ENCODE peak calls at places on chromosomes 11 and 22, in four cellular contexts. One of them, this sample, is unnamed.

GRCh38 chr11:69481393-69481844 is at the start of gene LINC01488:
- DNase-seq in PC-9: no peak
- DNase-seq in pancreas: peak; percentile 31
- DNase-seq in cardiac fibroblast: no peak
- DNase-seq in this sample: no peak

GRCh38 chr11:64852804-64853520 is 8.5 kb upstream of the CDC42BPG start:
- DNase-seq in PC-9: no peak
- DNase-seq in pancreas: no peak
- DNase-seq in cardiac fibroblast: no peak
- DNase-seq in this sample: no peak

GRCh38 chr11:125364085-125364822 is 131.8 kb downstream of the FEZ1 start:
- DNase-seq in PC-9: no peak
- DNase-seq in pancreas: no peak
- DNase-seq in cardiac fibroblast: peak; percentile 29
- DNase-seq in this sample: no peak

GRCh38 chr11:1674194-1674878 is 22.7 kb upstream of the KRTAP5-6 start:
- DNase-seq in PC-9: no peak
- DNase-seq in pancreas: no peak
- DNase-seq in cardiac fibroblast: no peak
- DNase-seq in this sample: no peak

GRCh38 chr11:95863486-95864140 is 60.3 kb downstream of the MTMR2 start:
- DNase-seq in PC-9: no peak
- DNase-seq in pancreas: no peak
- DNase-seq in cardiac fibroblast: peak; percentile 62
- DNase-seq in this sample: no peak

GRCh38 chr11:132126973-132127900 is 756.8 kb downstream of the NTM start:
- DNase-seq in PC-9: no peak
- DNase-seq in pancreas: no peak
- DNase-seq in cardiac fibroblast: peak; percentile 94
- DNase-seq in this sample: peak; percentile 2

GRCh38 chr11:70482529-70482917 is 84.2 kb downstream of the CTTN start:
- DNase-seq in PC-9: no peak
- DNase-seq in pancreas: no peak
- DNase-seq in cardiac fibroblast: peak; percentile 47
- DNase-seq in this sample: no peak

GRCh38 chr22:38733329-38734202 is 22.2 kb downstream of the SUN2 start:
- DNase-seq in PC-9: no peak
- DNase-seq in pancreas: peak; percentile 73
- DNase-seq in cardiac fibroblast: peak; percentile 32
- DNase-seq in this sample: peak; percentile 74

GRCh38 chr11:84969103-84969502 is 658.0 kb downstream of the DLG2 start:
- DNase-seq in PC-9: no peak
- DNase-seq in pancreas: no peak
- DNase-seq in cardiac fibroblast: peak; percentile 0
- DNase-seq in this sample: no peak

GRCh38 chr22:44638966-44639739 is 62.9 kb upstream of the PRR5 start:
- DNase-seq in PC-9: no peak
- DNase-seq in pancreas: no peak
- DNase-seq in cardiac fibroblast: peak; percentile 48
- DNase-seq in this sample: no peak

GRCh38 chr11:94845622-94846021 is 77.5 kb downstream of the AMOTL1 start:
- DNase-seq in PC-9: no peak
- DNase-seq in pancreas: no peak
- DNase-seq in cardiac fibroblast: peak; percentile 37
- DNase-seq in this sample: no peak

GRCh38 chr11:15650105-15650938 is 535.6 kb downstream of the INSC start:
- DNase-seq in PC-9: peak; percentile 77
- DNase-seq in pancreas: peak; percentile 99
- DNase-seq in cardiac fibroblast: peak; percentile 96
- DNase-seq in this sample: peak; percentile 92

GRCh38 chr22:43060213-43060612 is 29.0 kb downstream of the TTLL1 start:
- DNase-seq in PC-9: no peak
- DNase-seq in pancreas: peak; percentile 80
- DNase-seq in cardiac fibroblast: peak; percentile 14
- DNase-seq in this sample: peak; percentile 42

GRCh38 chr11:2788751-2789140 is 89.0 kb upstream of the KCNQ1OT1 start:
- DNase-seq in PC-9: no peak
- DNase-seq in pancreas: peak; percentile 45
- DNase-seq in cardiac fibroblast: no peak
- DNase-seq in this sample: no peak

GRCh38 chr11:103035656-103036434 is 56.1 kb downstream of the DCUN1D5 start:
- DNase-seq in PC-9: peak; percentile 78
- DNase-seq in pancreas: no peak
- DNase-seq in cardiac fibroblast: peak; percentile 88
- DNase-seq in this sample: peak; percentile 78

GRCh38 chr11:112610996-112611795 is 350.0 kb upstream of the NCAM1 start:
- DNase-seq in PC-9: no peak
- DNase-seq in pancreas: no peak
- DNase-seq in cardiac fibroblast: peak; percentile 29
- DNase-seq in this sample: no peak

GRCh38 chr11:118902336-118903203 is 18.9 kb downstream of the CXCR5 start:
- DNase-seq in PC-9: no peak
- DNase-seq in pancreas: peak; percentile 52
- DNase-seq in cardiac fibroblast: no peak
- DNase-seq in this sample: no peak

GRCh38 chr11:20612416-20612815 is 13.0 kb downstream of the SLC6A5 start:
- DNase-seq in PC-9: no peak
- DNase-seq in pancreas: no peak
- DNase-seq in cardiac fibroblast: no peak
- DNase-seq in this sample: no peak

GRCh38 chr11:72534859-72535547 is 100.7 kb upstream of the CLPB start:
- DNase-seq in PC-9: no peak
- DNase-seq in pancreas: no peak
- DNase-seq in cardiac fibroblast: no peak
- DNase-seq in this sample: no peak

GRCh38 chr11:86116386-86116726 is 47.5 kb upstream of the PICALM start:
- DNase-seq in PC-9: peak; percentile 79
- DNase-seq in pancreas: no peak
- DNase-seq in cardiac fibroblast: peak; percentile 44
- DNase-seq in this sample: no peak

GRCh38 chr11:63708764-63709163 is 27.5 kb downstream of the RTN3 start:
- DNase-seq in PC-9: no peak
- DNase-seq in pancreas: no peak
- DNase-seq in cardiac fibroblast: no peak
- DNase-seq in this sample: no peak

GRCh38 chr11:79263001-79263400 is 177.8 kb downstream of the TENM4 start:
- DNase-seq in PC-9: no peak
- DNase-seq in pancreas: no peak
- DNase-seq in cardiac fibroblast: no peak
- DNase-seq in this sample: no peak

GRCh38 chr11:4606231-4607015 is 1.6 kb downstream of the TRIM68 start:
- DNase-seq in PC-9: no peak
- DNase-seq in pancreas: no peak
- DNase-seq in cardiac fibroblast: peak; percentile 42
- DNase-seq in this sample: no peak

GRCh38 chr22:29115682-29116313 is 43.0 kb downstream of the KREMEN1 start:
- DNase-seq in PC-9: no peak
- DNase-seq in pancreas: no peak
- DNase-seq in cardiac fibroblast: peak; percentile 45
- DNase-seq in this sample: no peak

GRCh38 chr22:40560551-40560950 is 76.0 kb downstream of the MRTFA start:
- DNase-seq in PC-9: no peak
- DNase-seq in pancreas: no peak
- DNase-seq in cardiac fibroblast: peak; percentile 19
- DNase-seq in this sample: peak; percentile 68